ENCODE peak calls at places on chromosomes 1 and 21, in four cellular contexts. N is OCI-LY7, P is AG04450, W is transverse colon. V is an unnamed sample.

GRCh38 chr1:51491166-51491981 is 27.7 kb downstream of the EPS15 start:
- DNase-seq in N (peak), P (no peak), W (peak), V (no peak)

GRCh38 chr1:51897699-51898031 is 19.1 kb upstream of the NRDC start:
- DNase-seq in N (no peak), P (peak), W (no peak), V (peak)

GRCh38 chr1:1250828-1251284 is 4.3 kb upstream of the C1QTNF12 start:
- DNase-seq in N (peak), P (no peak), W (no peak), V (no peak)

GRCh38 chr1:27145934-27146354 is 9.0 kb downstream of the SLC9A1 start:
- DNase-seq in N (no peak), P (peak), W (no peak), V (peak)

GRCh38 chr1:179077396-179077795 is 4.5 kb upstream of the TOR3A start:
- DNase-seq in N (no peak), P (peak), W (no peak), V (no peak)

GRCh38 chr1:40140211-40140709 is 20.9 kb upstream of the RLF start:
- DNase-seq in N (no peak), P (no peak), W (no peak), V (no peak)

GRCh38 chr1:109356959-109357358 is 40.8 kb downstream of the SORT1 start:
- DNase-seq in N (no peak), P (no peak), W (no peak), V (no peak)

GRCh38 chr1:16013220-16013907 is 4.5 kb downstream of the HSPB7 start:
- DNase-seq in N (no peak), P (no peak), W (peak), V (no peak)

GRCh38 chr1:41722184-41722583 is 196.5 kb downstream of the HIVEP3 start:
- DNase-seq in N (no peak), P (no peak), W (no peak), V (no peak)

GRCh38 chr1:6235302-6235680 is 473 bp downstream of the ICMT start:
- DNase-seq in N (peak), P (no peak), W (peak), V (no peak)

GRCh38 chr1:15703562-15703961 is 19.4 kb downstream of the PLEKHM2 start:
- DNase-seq in N (no peak), P (peak), W (peak), V (peak)

GRCh38 chr1:94790670-94791069 is 29.5 kb upstream of the SLC44A3 start:
- DNase-seq in N (no peak), P (no peak), W (no peak), V (no peak)

GRCh38 chr21:46116846-46117585 is 19.1 kb downstream of the COL6A2 start:
- DNase-seq in N (no peak), P (no peak), W (peak), V (no peak)

GRCh38 chr1:116514708-116515525 is 55.9 kb downstream of the CD58 start:
- DNase-seq in N (no peak), P (no peak), W (no peak), V (no peak)

GRCh38 chr1:161710562-161710961 is 3.5 kb downstream of the FCRLA start:
- DNase-seq in N (peak), P (no peak), W (no peak), V (no peak)

GRCh38 chr1:108691886-108692723 is at the start of gene PRPF38B:
- DNase-seq in N (peak), P (peak), W (peak), V (peak)

GRCh38 chr21:42429021-42429420 is 25.3 kb downstream of the UBASH3A start:
- DNase-seq in N (no peak), P (no peak), W (no peak), V (no peak)

GRCh38 chr21:39020751-39021474 is 162.3 kb downstream of the PSMG1 start:
- DNase-seq in N (no peak), P (no peak), W (peak), V (no peak)

GRCh38 chr1:67173988-67174387 is 7.7 kb downstream of the IL23R start:
- DNase-seq in N (no peak), P (no peak), W (no peak), V (no peak)

GRCh38 chr1:227999056-227999930 is 7.5 kb upstream of the WNT3A start:
- DNase-seq in N (peak), P (no peak), W (peak), V (peak)

GRCh38 chr1:79899914-79900313 is 893.4 kb upstream of the ADGRL4 start:
- DNase-seq in N (no peak), P (peak), W (no peak), V (peak)

GRCh38 chr1:229225331-229225782 is 45.6 kb upstream of the RAB4A start:
- DNase-seq in N (no peak), P (no peak), W (peak), V (no peak)

GRCh38 chr1:88509369-88509768 is 174.7 kb upstream of the PKN2 start:
- DNase-seq in N (no peak), P (no peak), W (no peak), V (no peak)

GRCh38 chr1:227841141-227841540 is 25.7 kb downstream of the PRSS38 start:
- DNase-seq in N (no peak), P (no peak), W (no peak), V (no peak)

GRCh38 chr1:32012709-32013385 is 821 bp upstream of the KHDRBS1 start:
- DNase-seq in N (no peak), P (no peak), W (no peak), V (no peak)

GRCh38 chr1:39898648-39899603 is 2.8 kb downstream of the MYCL start:
- DNase-seq in N (peak), P (no peak), W (peak), V (no peak)

GRCh38 chr1:108533351-108534083 is 26.4 kb upstream of the EEIG2 start:
- DNase-seq in N (no peak), P (no peak), W (peak), V (no peak)

GRCh38 chr1:96721382-96722160 is at the start of gene PTBP2:
- DNase-seq in N (peak), P (peak), W (peak), V (peak)
- TF ChIP-seq CTCF in N (no peak), P (no peak), W (no peak), V (no peak)

GRCh38 chr21:33313611-33314010 is 11.2 kb upstream of the IFNAR1 start:
- DNase-seq in N (no peak), P (no peak), W (no peak), V (no peak)

GRCh38 chr21:33305344-33305671 is 19.5 kb upstream of the IFNAR1 start:
- DNase-seq in N (no peak), P (no peak), W (no peak), V (no peak)

GRCh38 chr21:33309778-33310177 is 15.0 kb upstream of the IFNAR1 start:
- DNase-seq in N (no peak), P (no peak), W (no peak), V (no peak)

GRCh38 chr21:33313183-33313582 is 11.6 kb upstream of the IFNAR1 start:
- DNase-seq in N (peak), P (no peak), W (no peak), V (no peak)

DNA sequence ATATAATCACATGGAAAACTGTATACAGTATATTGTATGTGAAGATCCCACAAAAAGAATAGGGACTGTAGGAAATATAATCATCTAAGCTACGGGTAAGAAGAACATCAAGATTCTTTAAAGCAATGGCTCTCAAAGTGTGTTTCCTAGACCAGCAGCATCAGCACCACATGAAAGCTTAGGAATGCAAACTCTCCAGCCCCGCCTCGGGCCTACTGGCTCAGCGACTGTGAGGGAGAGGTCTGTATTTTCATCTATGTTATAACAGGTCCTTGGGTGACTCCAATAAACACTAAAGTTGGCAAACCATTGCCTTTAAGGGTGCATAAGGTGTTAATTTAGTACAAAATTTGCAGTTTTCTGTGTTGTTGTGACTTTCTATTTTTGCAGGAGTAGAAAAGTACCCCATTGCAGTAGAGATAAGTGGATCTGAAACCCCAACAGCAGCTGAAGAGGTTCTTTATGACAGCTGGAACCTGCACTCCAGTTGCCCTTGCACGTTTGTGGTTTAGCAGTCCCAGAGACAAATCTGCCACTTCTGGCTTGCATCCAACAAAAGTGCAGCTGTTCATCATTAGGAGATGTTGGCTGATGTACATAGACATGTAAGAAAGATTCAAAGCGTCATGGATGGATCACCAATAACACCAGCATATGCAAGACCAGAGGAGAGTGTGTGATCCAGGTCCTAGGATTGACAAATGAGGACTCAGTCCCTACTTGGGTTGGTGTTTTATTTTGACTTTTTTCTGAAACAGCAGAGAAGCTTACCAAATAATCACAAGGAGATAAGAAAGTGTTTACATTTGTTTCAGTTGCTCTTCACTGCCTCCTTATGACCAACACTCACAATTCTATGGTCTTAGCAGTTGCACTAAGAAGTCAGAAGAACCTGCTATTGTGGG is 15.9 kb upstream of the IFNAR1 start:
- DNase-seq in N (peak), P (no peak), W (peak), V (no peak)
- TF ChIP-seq CTCF in N (peak), P (no peak), W (no peak), V (no peak)

DNA sequence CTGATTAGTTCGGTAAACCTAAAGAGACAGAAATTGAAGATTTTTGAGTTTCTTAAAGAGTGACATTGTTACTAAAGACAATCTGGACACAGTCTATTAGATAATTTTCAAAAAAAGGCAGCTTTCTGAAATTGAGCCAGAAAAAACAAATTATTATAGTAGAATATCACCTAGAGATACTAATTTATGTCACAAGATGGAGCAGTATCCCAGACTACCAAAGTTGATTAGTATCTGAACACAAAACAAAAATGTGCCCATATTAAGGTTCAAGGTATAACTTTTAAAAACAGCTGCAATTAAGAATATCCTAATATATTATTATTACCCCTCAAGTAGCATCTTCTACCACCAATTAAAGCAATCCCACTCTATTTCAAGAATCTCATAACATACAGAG is 40.5 kb upstream of the SYT2 start:
- DNase-seq in N (no peak), P (no peak), W (no peak), V (no peak)
- TF ChIP-seq CTCF in N (peak), P (no peak), W (peak), V (no peak)

GRCh38 chr1:86356247-86356646 is 39.9 kb downstream of the ODF2L start:
- DNase-seq in N (peak), P (no peak), W (no peak), V (no peak)
- TF ChIP-seq CTCF in N (peak), P (peak), W (no peak), V (peak)

GRCh38 chr1:152739841-152740240 is 18.0 kb upstream of the KPRP start:
- DNase-seq in N (no peak), P (no peak), W (no peak), V (no peak)

GRCh38 chr1:152735648-152736047 is 22.2 kb upstream of the KPRP start:
- DNase-seq in N (no peak), P (no peak), W (no peak), V (no peak)
- TF ChIP-seq CTCF in N (peak), P (no peak), W (no peak), V (no peak)

DNA sequence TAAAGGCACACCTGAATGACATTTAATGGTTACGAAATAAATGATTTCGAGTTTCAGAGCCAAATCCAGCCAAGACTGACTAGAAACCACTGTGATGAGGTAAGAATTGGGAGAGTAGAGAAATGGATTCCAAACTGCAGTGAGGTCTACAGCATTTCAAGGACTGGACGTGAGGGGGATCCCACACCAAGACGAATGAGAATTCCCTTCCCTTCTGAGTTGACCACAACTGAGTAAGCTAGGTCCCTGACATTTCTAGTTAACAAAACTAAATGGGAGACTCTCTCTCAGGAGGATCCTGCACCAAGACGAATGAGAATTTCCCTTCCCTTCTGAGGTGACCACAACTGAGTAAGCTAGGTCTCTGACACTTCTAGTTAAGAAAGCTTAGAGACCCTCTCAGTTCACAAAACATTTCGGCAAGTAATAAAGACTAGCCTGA is 1.6 kb upstream of the SPATA1 start:
- DNase-seq in N (peak), P (peak), W (no peak), V (peak)
- TF ChIP-seq CTCF in N (no peak), P (peak), W (no peak), V (peak)

GRCh38 chr1:53722025-53722424 is 16.9 kb downstream of the GLIS1 start:
- DNase-seq in N (no peak), P (no peak), W (no peak), V (no peak)

GRCh38 chr1:53726009-53726600 is 12.9 kb downstream of the GLIS1 start:
- DNase-seq in N (no peak), P (no peak), W (no peak), V (no peak)

GRCh38 chr1:53728196-53728595 is 10.8 kb downstream of the GLIS1 start:
- DNase-seq in N (no peak), P (no peak), W (no peak), V (no peak)

GRCh38 chr1:53727461-53727860 is 11.5 kb downstream of the GLIS1 start:
- DNase-seq in N (no peak), P (no peak), W (no peak), V (no peak)

DNA sequence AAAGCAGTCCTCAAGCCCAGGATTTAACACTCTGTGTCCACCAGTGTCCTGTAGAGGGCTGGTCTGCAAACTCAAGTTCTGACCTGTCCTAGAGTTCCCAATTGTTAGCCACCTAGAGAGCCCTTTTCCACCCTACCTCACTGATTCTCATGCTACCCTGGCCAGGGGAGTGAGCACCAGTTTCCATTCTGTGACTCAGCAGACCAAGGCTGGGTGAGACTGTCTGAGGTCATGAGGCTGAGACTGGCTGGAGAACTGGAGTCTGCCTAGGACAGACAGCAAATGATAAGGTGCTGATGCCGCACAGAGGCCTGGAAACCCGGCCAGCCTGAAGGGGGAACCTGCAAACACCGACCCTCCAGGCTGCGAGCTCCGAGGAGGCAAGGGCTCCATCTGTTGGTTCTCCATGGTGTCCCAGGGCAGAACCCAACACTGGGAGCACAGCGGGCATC is 13.7 kb downstream of the GLIS1 start:
- DNase-seq in N (no peak), P (no peak), W (no peak), V (no peak)
- TF ChIP-seq CTCF in N (peak), P (no peak), W (no peak), V (no peak)

GRCh38 chr1:110407260-110408210 is at the start of gene LAMTOR5:
- DNase-seq in N (peak), P (peak), W (peak), V (peak)

GRCh38 chr1:110411173-110411572 is 3.7 kb upstream of the LAMTOR5 start:
- DNase-seq in N (no peak), P (no peak), W (no peak), V (no peak)

GRCh38 chr1:110408488-110408887 is 994 bp upstream of the LAMTOR5 start:
- DNase-seq in N (no peak), P (no peak), W (no peak), V (no peak)

DNA sequence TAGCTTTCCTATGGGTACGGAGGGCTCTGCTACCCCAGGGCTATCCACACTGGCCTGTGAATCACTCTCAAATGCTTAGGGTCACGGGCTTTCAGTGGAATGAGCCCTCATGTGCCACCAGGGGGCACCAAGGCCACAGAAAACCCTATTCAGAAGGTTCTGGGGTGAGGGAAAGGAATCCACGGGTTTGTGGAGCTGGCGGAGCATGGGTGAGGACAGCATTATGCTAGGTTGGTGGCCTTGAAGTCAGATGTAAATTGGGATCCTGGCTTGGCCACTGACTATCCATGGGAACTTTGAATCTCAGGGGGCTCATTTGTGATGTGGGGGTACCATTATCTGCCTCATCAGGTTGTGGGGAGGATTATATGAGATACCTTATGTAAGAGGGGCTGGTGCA is 5.1 kb upstream of the LAMTOR5 start:
- DNase-seq in N (peak), P (no peak), W (peak), V (peak)
- TF ChIP-seq CTCF in N (peak), P (peak), W (peak), V (peak)

DNA sequence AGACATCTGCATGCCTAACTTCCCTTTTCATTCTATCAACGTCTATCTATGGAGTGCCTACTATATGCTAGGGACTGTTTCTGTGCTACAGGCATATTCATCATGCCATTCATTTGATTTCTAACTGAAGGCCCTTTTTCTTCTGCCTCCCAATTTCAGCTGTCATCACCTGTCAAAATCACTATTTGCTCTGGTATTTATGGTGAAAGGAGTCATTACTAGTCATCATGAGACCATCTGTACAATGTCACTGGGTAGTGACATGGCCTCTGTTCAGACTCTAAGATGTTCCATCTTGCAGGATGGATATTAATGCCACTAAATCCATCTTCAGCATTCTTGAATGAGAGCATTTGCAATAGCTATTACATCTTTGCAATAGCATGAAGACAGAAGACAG is 4.2 kb upstream of the KRTAP13-1 start:
- DNase-seq in N (no peak), P (no peak), W (no peak), V (no peak)
- TF ChIP-seq CTCF in N (no peak), P (no peak), W (no peak), V (no peak)